ENCODE peak calls at places on chromosomes 5 and 9, in six cellular contexts. Z, L, A, F, P and U are unnamed samples.

GRCh38 chr5:116378007-116378831 is 196.4 kb downstream of the SEMA6A start:
- DNase-seq in A (peak), L (peak), Z (no peak), P (no peak), F (no peak), U (no peak)

GRCh38 chr9:109557481-109557880 is 59.4 kb upstream of the PTPN3 start:
- DNase-seq in F (no peak), Z (no peak), A (no peak), P (no peak), L (no peak), U (no peak)

GRCh38 chr5:157870837-157871834 is 12.2 kb upstream of the CLINT1 start:
- DNase-seq in A (no peak), F (no peak), L (no peak), Z (peak), P (peak), U (no peak)

GRCh38 chr9:13387668-13388124 is 108.2 kb upstream of the MPDZ start:
- DNase-seq in A (no peak), F (no peak), L (no peak), P (peak), Z (no peak), U (no peak)

GRCh38 chr9:87596862-87597261 is 99.2 kb downstream of the DAPK1 start:
- DNase-seq in L (no peak), Z (no peak), F (no peak), P (peak), A (no peak), U (no peak)

GRCh38 chr9:122402403-122403268 is 31.8 kb downstream of the PTGS1 start:
- DNase-seq in A (no peak), P (peak), Z (peak), F (peak), L (no peak), U (no peak)

GRCh38 chr5:121503111-121503840 is 348.4 kb upstream of the FTMT start:
- DNase-seq in L (peak), P (peak), A (peak), Z (peak), F (no peak), U (peak)

GRCh38 chr5:81303563-81303962 is 2.2 kb downstream of the ZCCHC9 start:
- DNase-seq in F (no peak), P (peak), A (no peak), L (no peak), Z (no peak), U (no peak)

GRCh38 chr5:76952795-76953536 is at the start of gene CRHBP:
- DNase-seq in L (no peak), P (no peak), Z (no peak), A (peak), F (no peak), U (no peak)

GRCh38 chr5:17944046-17944445 is 309.8 kb downstream of the TAF11L14 start:
- DNase-seq in F (no peak), L (no peak), P (no peak), A (no peak), Z (no peak), U (no peak)

GRCh38 chr5:89396262-89396975 is 513.4 kb upstream of the MEF2C start:
- DNase-seq in F (no peak), A (no peak), P (peak), L (no peak), Z (no peak), U (no peak)

GRCh38 chr5:179285236-179285635 is 60.0 kb downstream of the ADAMTS2 start:
- DNase-seq in Z (no peak), A (no peak), L (peak), F (no peak), P (peak), U (no peak)

GRCh38 chr9:89872426-89872912 is 267.7 kb downstream of the GADD45G start:
- DNase-seq in P (no peak), L (no peak), F (no peak), A (peak), Z (no peak), U (no peak)

GRCh38 chr9:91972076-91972626 is 22.1 kb upstream of the ROR2 start:
- DNase-seq in P (no peak), A (no peak), F (no peak), L (no peak), Z (no peak), U (no peak)

GRCh38 chr9:135644631-135645218 is 5.4 kb upstream of the GLT6D1 start:
- DNase-seq in P (no peak), Z (no peak), L (no peak), F (no peak), A (no peak), U (no peak)

GRCh38 chr9:93223241-93224180 is 39.6 kb downstream of the WNK2 start:
- DNase-seq in L (peak), P (peak), A (no peak), Z (peak), F (peak), U (no peak)

GRCh38 chr9:107484117-107484723 is 5.3 kb downstream of the KLF4 start:
- DNase-seq in P (peak), Z (peak), A (peak), F (peak), L (peak), U (no peak)

GRCh38 chr5:74866653-74867162 is 521 bp upstream of the FAM169A start:
- DNase-seq in F (no peak), A (peak), Z (no peak), P (peak), L (no peak), U (no peak)

GRCh38 chr5:110058175-110058574 is 368.4 kb downstream of the MAN2A1 start:
- DNase-seq in P (no peak), L (peak), F (no peak), Z (no peak), A (no peak), U (no peak)

GRCh38 chr5:89445106-89445745 is 562.2 kb upstream of the MEF2C start:
- DNase-seq in Z (no peak), A (no peak), L (no peak), P (no peak), F (no peak), U (no peak)

GRCh38 chr9:99221623-99222415 is at the start of the genes ALG2 and SEC61B:
- DNase-seq in F (peak), L (peak), A (peak), P (peak), Z (peak), U (peak)

GRCh38 chr9:70340572-70340971 is 73.9 kb downstream of the KLF9 start:
- DNase-seq in Z (no peak), F (no peak), A (no peak), L (no peak), P (peak), U (no peak)

GRCh38 chr9:34993502-34994428 is 4.2 kb downstream of the DNAJB5 start:
- DNase-seq in P (peak), Z (no peak), F (peak), A (peak), L (peak), U (no peak)

GRCh38 chr9:135184661-135185459 is 97.4 kb downstream of the OLFM1 start:
- DNase-seq in A (no peak), F (no peak), L (no peak), P (no peak), Z (no peak), U (no peak)

GRCh38 chr5:4906821-4907220 is 233.3 kb upstream of the ADAMTS16 start:
- DNase-seq in F (no peak), Z (no peak), L (no peak), A (no peak), P (no peak), U (no peak)

GRCh38 chr5:59039296-59040006 is 456.6 kb downstream of the RAB3C start:
- DNase-seq in A (peak), L (peak), P (peak), F (no peak), Z (no peak), U (peak)

GRCh38 chr5:82426419-82427154 is 148.4 kb upstream of the RPS23 start:
- DNase-seq in A (no peak), Z (no peak), P (no peak), L (no peak), F (no peak), U (no peak)

GRCh38 chr9:32431940-32432555 is 47.6 kb downstream of the ACO1 start:
- DNase-seq in A (peak), L (peak), Z (peak), P (peak), F (no peak), U (no peak)

GRCh38 chr5:13591621-13592020 is 352.9 kb downstream of the DNAH5 start:
- DNase-seq in Z (no peak), P (peak), A (no peak), F (no peak), L (no peak), U (no peak)

GRCh38 chr5:172187118-172188032 is 649 bp downstream of the STK10 start:
- DNase-seq in F (peak), A (peak), Z (peak), L (peak), P (peak), U (no peak)

GRCh38 chr9:14748373-14748772 is 25.8 kb upstream of the CER1 start:
- DNase-seq in F (no peak), L (no peak), A (no peak), P (no peak), Z (no peak), U (no peak)

GRCh38 chr5:26940981-26941380 is 97.4 kb downstream of the CDH9 start:
- DNase-seq in F (no peak), A (no peak), Z (no peak), L (no peak), P (no peak), U (no peak)

GRCh38 chr5:141914154-141914743 is 9.4 kb upstream of the DELE1 start:
- DNase-seq in P (peak), L (peak), F (no peak), Z (no peak), A (peak), U (no peak)
- TF ChIP-seq CTCF in P (peak), L (peak), F (peak), Z (no peak), A (peak), U (peak)

GRCh38 chr9:130866474-130866965 is 30.1 kb downstream of the QRFP start:
- DNase-seq in A (peak), Z (peak), P (peak), F (peak), L (peak), U (no peak)
- TF ChIP-seq CTCF in A (peak), Z (peak), P (peak), F (peak), L (peak), U (peak)

DNA sequence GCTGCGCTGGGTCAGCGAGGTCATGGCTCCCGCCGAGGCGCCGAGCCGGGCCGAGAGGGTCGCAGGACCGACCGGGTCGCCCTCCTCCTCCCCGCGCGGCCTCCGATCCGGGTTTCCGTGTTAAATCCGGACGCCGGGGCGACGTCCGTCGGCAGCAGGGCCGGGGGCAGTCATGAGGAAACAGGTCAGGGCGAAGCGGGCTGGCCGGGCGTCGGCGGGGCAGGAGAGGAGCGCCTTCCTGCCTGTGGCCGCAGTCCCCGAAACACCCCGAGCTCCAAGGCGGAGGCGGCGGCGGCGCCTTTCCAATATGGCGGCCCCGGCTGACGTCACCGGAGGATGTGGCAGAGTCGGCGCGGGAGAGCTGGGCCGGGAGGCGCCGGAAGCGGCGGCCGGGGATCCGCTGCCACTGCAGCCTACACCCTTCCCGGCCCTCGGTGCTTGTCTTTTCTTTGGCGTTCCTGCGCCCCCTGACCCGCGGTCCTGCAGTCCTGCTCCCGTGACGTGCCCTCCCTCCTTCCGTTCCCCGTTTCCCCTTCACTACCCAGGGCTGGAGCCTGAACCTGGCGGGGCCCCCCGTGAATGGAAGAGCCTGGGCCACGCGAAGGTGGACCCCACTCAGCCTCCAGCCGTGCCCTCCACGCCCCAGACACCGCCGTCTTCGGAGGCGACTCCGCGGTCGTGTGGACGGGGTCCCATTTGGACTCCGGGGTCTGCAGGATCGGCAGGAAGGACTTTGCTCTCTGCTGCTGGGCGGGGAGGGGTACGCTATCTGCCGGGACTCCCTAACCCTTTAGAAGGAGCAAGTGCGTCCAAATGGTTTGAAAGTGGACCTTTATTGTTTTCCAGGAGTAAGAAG is at the start of gene GOLPH3:
- DNase-seq in P (peak), L (peak), A (peak), F (no peak), Z (peak), U (peak)
- TF ChIP-seq CTCF in P (no peak), L (no peak), A (peak), F (no peak), Z (no peak), U (peak)

GRCh38 chr5:78808818-78809217 is 160.2 kb upstream of the LHFPL2 start:
- DNase-seq in L (no peak), P (no peak), Z (no peak), A (no peak), F (no peak), U (no peak)

GRCh38 chr5:78810098-78810497 is 161.5 kb upstream of the LHFPL2 start:
- DNase-seq in P (no peak), Z (no peak), A (no peak), F (no peak), L (no peak), U (no peak)

GRCh38 chr5:78806544-78806943 is 158.0 kb upstream of the LHFPL2 start:
- DNase-seq in P (peak), A (no peak), L (no peak), F (peak), Z (peak), U (no peak)

GRCh38 chr5:78809444-78809843 is 160.9 kb upstream of the LHFPL2 start:
- DNase-seq in F (no peak), A (no peak), L (peak), Z (no peak), P (no peak), U (no peak)

DNA sequence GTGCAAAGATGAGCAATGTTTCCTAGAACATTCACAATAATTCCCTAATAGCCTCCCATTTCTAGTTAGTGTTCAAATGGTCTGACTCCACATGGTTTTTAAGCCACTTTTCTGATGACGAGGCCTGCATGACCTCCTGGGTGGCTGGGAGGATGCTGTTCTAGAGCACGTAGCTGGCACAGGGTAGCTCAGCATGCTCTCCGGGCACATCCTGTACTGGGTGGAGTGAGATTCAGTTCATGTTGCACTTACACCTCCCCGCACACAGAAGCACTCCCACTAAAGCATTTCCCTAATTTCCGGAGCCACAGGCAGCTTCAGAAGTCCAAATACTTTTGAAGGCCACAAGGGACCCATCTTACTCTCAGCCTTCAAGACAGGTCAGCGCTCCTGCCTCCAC is 159.8 kb upstream of the LHFPL2 start:
- DNase-seq in F (no peak), A (no peak), L (no peak), P (peak), Z (no peak), U (no peak)
- TF ChIP-seq CTCF in F (no peak), A (no peak), L (no peak), P (no peak), Z (no peak), U (no peak)

DNA sequence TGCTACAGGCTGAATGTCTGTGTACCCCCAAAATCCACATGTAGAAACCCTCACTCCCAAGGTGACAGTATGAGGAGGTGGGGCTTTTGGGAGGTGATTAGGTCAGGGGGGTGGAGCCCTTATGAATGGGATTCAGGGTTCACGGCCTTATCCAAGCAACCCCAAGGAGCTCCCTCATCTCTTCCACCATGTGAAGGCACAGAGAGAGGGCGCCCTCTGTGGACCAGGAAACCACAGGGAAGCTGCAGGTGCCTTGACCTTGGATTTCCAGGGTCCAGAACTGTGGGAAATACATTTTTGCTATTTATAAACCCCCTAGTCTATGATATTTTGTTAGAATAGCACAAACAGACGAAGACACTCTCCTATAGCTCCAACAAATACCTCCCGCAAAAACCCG is 53.6 kb upstream of the IRX2 start:
- DNase-seq in L (no peak), Z (no peak), A (peak), F (no peak), P (no peak), U (no peak)
- TF ChIP-seq CTCF in L (no peak), Z (no peak), A (peak), F (no peak), P (no peak), U (no peak)

GRCh38 chr9:17138503-17138902 is 3.7 kb downstream of the CNTLN start:
- DNase-seq in Z (no peak), F (no peak), P (no peak), L (no peak), A (no peak), U (no peak)

GRCh38 chr9:17134396-17134842 is 421 bp upstream of the CNTLN start:
- DNase-seq in L (no peak), A (no peak), F (no peak), P (peak), Z (no peak), U (no peak)

GRCh38 chr9:17135578-17135904 is 701 bp downstream of the CNTLN start:
- DNase-seq in F (no peak), P (no peak), A (no peak), L (no peak), Z (no peak), U (no peak)

GRCh38 chr9:17137576-17137975 is 2.7 kb downstream of the CNTLN start:
- DNase-seq in L (no peak), F (peak), Z (no peak), A (no peak), P (peak), U (no peak)

DNA sequence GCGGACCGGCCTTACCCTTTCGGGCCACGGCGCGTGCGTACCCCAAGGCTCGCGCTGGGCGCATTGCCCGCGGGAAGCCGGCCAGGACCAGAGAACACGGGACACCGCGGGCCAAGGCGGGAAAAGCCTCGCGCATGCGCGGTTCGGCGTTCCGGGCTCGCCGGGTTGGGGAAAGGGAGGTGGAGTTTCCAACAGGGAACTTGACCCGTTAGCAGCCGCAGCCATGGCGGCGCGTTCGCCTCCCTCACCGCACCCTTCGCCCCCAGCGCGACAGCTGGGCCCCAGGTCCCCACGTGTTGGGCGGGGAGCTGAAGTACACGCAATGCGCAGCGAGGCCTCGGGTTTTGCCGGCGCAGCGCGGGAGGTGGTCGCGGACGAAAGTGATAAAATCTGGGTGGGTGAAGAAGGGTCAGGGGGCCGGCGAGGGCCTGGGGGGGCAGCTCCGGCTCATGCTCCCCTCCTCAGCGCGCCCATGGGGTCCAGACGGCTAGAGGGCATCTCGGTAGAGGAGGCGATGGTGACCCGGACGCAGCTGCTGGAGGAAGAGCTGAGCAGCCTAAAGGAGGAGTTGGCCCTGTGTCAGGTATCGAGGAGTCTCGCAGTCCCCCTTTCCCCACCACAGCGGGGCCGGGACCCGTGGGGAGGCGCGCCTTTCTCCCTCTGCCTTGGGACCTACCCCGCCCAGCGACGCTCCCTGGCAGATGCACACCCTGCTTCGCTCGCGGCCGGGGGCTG is at the start of gene CNTLN:
- DNase-seq in Z (peak), A (peak), P (peak), F (peak), L (peak), U (peak)
- TF ChIP-seq CTCF in Z (no peak), A (no peak), P (no peak), F (no peak), L (no peak), U (no peak)